ENCODE peak calls at places on chromosomes 4 and X, in ten cellular contexts. One of them, this sample, is unnamed.

GRCh38 chr4:6331018-6331417 is 61.4 kb downstream of the WFS1 start:
- DNase-seq in HCEC 1CT: no peak
- DNase-seq in non-pigmented ciliary epithelial cell: no peak
- DNase-seq in kidney tubule cell: peak
- DNase-seq in Daoy: peak
- DNase-seq in cardiac muscle cell: no peak
- DNase-seq in AG10803: peak
- DNase-seq in chondrocyte: no peak
- DNase-seq in activated CD8-positive, alpha-beta memory T cell treated with anti-CD3 and anti-CD28 coated beads for 48 hours: no peak
- DNase-seq in MM.1S: peak
- DNase-seq in this sample: peak

GRCh38 chr4:187739771-187740170 is 255.8 kb upstream of the ZFP42 start:
- DNase-seq in AG10803: no peak
- DNase-seq in kidney tubule cell: no peak
- DNase-seq in chondrocyte: no peak
- DNase-seq in non-pigmented ciliary epithelial cell: no peak
- DNase-seq in Daoy: no peak
- DNase-seq in activated CD8-positive, alpha-beta memory T cell treated with anti-CD3 and anti-CD28 coated beads for 48 hours: no peak
- DNase-seq in MM.1S: no peak
- DNase-seq in cardiac muscle cell: no peak
- DNase-seq in HCEC 1CT: no peak
- DNase-seq in this sample: no peak

GRCh38 chrX:69504626-69505612 is 793 bp downstream of the NALF2 start:
- DNase-seq in HCEC 1CT: no peak
- DNase-seq in Daoy: no peak
- DNase-seq in cardiac muscle cell: peak
- DNase-seq in non-pigmented ciliary epithelial cell: no peak
- DNase-seq in kidney tubule cell: no peak
- DNase-seq in AG10803: no peak
- DNase-seq in chondrocyte: no peak
- DNase-seq in activated CD8-positive, alpha-beta memory T cell treated with anti-CD3 and anti-CD28 coated beads for 48 hours: no peak
- DNase-seq in MM.1S: no peak
- DNase-seq in this sample: peak

GRCh38 chr4:156820931-156821330 is 150.7 kb downstream of the PDGFC start:
- DNase-seq in cardiac muscle cell: no peak
- DNase-seq in MM.1S: no peak
- DNase-seq in chondrocyte: no peak
- DNase-seq in HCEC 1CT: no peak
- DNase-seq in AG10803: peak
- DNase-seq in non-pigmented ciliary epithelial cell: no peak
- DNase-seq in activated CD8-positive, alpha-beta memory T cell treated with anti-CD3 and anti-CD28 coated beads for 48 hours: no peak
- DNase-seq in kidney tubule cell: no peak
- DNase-seq in Daoy: no peak
- DNase-seq in this sample: no peak

GRCh38 chr4:107153956-107154355 is 117.8 kb upstream of the DKK2 start:
- DNase-seq in cardiac muscle cell: no peak
- DNase-seq in MM.1S: no peak
- DNase-seq in activated CD8-positive, alpha-beta memory T cell treated with anti-CD3 and anti-CD28 coated beads for 48 hours: no peak
- DNase-seq in AG10803: no peak
- DNase-seq in chondrocyte: no peak
- DNase-seq in non-pigmented ciliary epithelial cell: no peak
- DNase-seq in Daoy: no peak
- DNase-seq in HCEC 1CT: no peak
- DNase-seq in kidney tubule cell: no peak
- DNase-seq in this sample: no peak

GRCh38 chr4:111631157-111631999 is 513.9 kb upstream of the FAM241A start:
- DNase-seq in cardiac muscle cell: peak
- DNase-seq in HCEC 1CT: peak
- DNase-seq in Daoy: no peak
- DNase-seq in activated CD8-positive, alpha-beta memory T cell treated with anti-CD3 and anti-CD28 coated beads for 48 hours: no peak
- DNase-seq in MM.1S: peak
- DNase-seq in kidney tubule cell: peak
- DNase-seq in non-pigmented ciliary epithelial cell: no peak
- DNase-seq in AG10803: peak
- DNase-seq in chondrocyte: no peak
- DNase-seq in this sample: peak

GRCh38 chrX:129759576-129760061 is 20.1 kb upstream of the SASH3 start:
- DNase-seq in cardiac muscle cell: no peak
- DNase-seq in non-pigmented ciliary epithelial cell: peak
- DNase-seq in HCEC 1CT: no peak
- DNase-seq in chondrocyte: no peak
- DNase-seq in Daoy: peak
- DNase-seq in AG10803: peak
- DNase-seq in kidney tubule cell: peak
- DNase-seq in activated CD8-positive, alpha-beta memory T cell treated with anti-CD3 and anti-CD28 coated beads for 48 hours: no peak
- DNase-seq in MM.1S: peak
- DNase-seq in this sample: no peak

GRCh38 chr4:142881331-142881730 is 35.2 kb upstream of the INPP4B start:
- DNase-seq in Daoy: no peak
- DNase-seq in HCEC 1CT: no peak
- DNase-seq in non-pigmented ciliary epithelial cell: no peak
- DNase-seq in chondrocyte: no peak
- DNase-seq in activated CD8-positive, alpha-beta memory T cell treated with anti-CD3 and anti-CD28 coated beads for 48 hours: no peak
- DNase-seq in MM.1S: no peak
- DNase-seq in kidney tubule cell: no peak
- DNase-seq in cardiac muscle cell: no peak
- DNase-seq in AG10803: no peak
- DNase-seq in this sample: no peak

GRCh38 chr4:181264908-181265307 is 978.3 kb upstream of the TENM3 start:
- DNase-seq in non-pigmented ciliary epithelial cell: no peak
- DNase-seq in kidney tubule cell: no peak
- DNase-seq in HCEC 1CT: no peak
- DNase-seq in Daoy: no peak
- DNase-seq in activated CD8-positive, alpha-beta memory T cell treated with anti-CD3 and anti-CD28 coated beads for 48 hours: no peak
- DNase-seq in MM.1S: no peak
- DNase-seq in AG10803: no peak
- DNase-seq in chondrocyte: no peak
- DNase-seq in cardiac muscle cell: peak
- DNase-seq in this sample: no peak

GRCh38 chr4:184056877-184057276 is 151.8 kb downstream of the STOX2 start:
- DNase-seq in activated CD8-positive, alpha-beta memory T cell treated with anti-CD3 and anti-CD28 coated beads for 48 hours: no peak
- DNase-seq in AG10803: no peak
- DNase-seq in HCEC 1CT: no peak
- DNase-seq in non-pigmented ciliary epithelial cell: no peak
- DNase-seq in chondrocyte: no peak
- DNase-seq in MM.1S: no peak
- DNase-seq in Daoy: no peak
- DNase-seq in cardiac muscle cell: no peak
- DNase-seq in kidney tubule cell: no peak
- DNase-seq in this sample: no peak

GRCh38 chr4:170538821-170539473 is 449.2 kb upstream of the AADAT start:
- DNase-seq in AG10803: no peak
- DNase-seq in activated CD8-positive, alpha-beta memory T cell treated with anti-CD3 and anti-CD28 coated beads for 48 hours: no peak
- DNase-seq in non-pigmented ciliary epithelial cell: no peak
- DNase-seq in Daoy: no peak
- DNase-seq in HCEC 1CT: no peak
- DNase-seq in kidney tubule cell: no peak
- DNase-seq in cardiac muscle cell: no peak
- DNase-seq in chondrocyte: no peak
- DNase-seq in MM.1S: no peak
- DNase-seq in this sample: no peak

GRCh38 chr4:41546638-41547037 is 8.7 kb downstream of the LIMCH1 start:
- DNase-seq in MM.1S: no peak
- DNase-seq in kidney tubule cell: no peak
- DNase-seq in Daoy: no peak
- DNase-seq in non-pigmented ciliary epithelial cell: no peak
- DNase-seq in HCEC 1CT: no peak
- DNase-seq in cardiac muscle cell: no peak
- DNase-seq in activated CD8-positive, alpha-beta memory T cell treated with anti-CD3 and anti-CD28 coated beads for 48 hours: no peak
- DNase-seq in chondrocyte: no peak
- DNase-seq in AG10803: no peak
- DNase-seq in this sample: no peak

GRCh38 chrX:119218198-119218597 is 17.9 kb upstream of the PGRMC1 start:
- DNase-seq in non-pigmented ciliary epithelial cell: no peak
- DNase-seq in MM.1S: no peak
- DNase-seq in activated CD8-positive, alpha-beta memory T cell treated with anti-CD3 and anti-CD28 coated beads for 48 hours: no peak
- DNase-seq in AG10803: no peak
- DNase-seq in kidney tubule cell: peak
- DNase-seq in HCEC 1CT: no peak
- DNase-seq in Daoy: no peak
- DNase-seq in chondrocyte: no peak
- DNase-seq in cardiac muscle cell: peak
- DNase-seq in this sample: no peak

GRCh38 chr4:110633358-110634319 is 10.8 kb upstream of the PITX2 start:
- DNase-seq in AG10803: peak
- DNase-seq in MM.1S: no peak
- DNase-seq in Daoy: no peak
- DNase-seq in kidney tubule cell: no peak
- DNase-seq in HCEC 1CT: no peak
- DNase-seq in activated CD8-positive, alpha-beta memory T cell treated with anti-CD3 and anti-CD28 coated beads for 48 hours: no peak
- DNase-seq in non-pigmented ciliary epithelial cell: no peak
- DNase-seq in cardiac muscle cell: no peak
- DNase-seq in chondrocyte: no peak
- DNase-seq in this sample: no peak

GRCh38 chr4:19575959-19576358 is 675.7 kb upstream of the SLIT2 start:
- DNase-seq in activated CD8-positive, alpha-beta memory T cell treated with anti-CD3 and anti-CD28 coated beads for 48 hours: no peak
- DNase-seq in Daoy: no peak
- DNase-seq in cardiac muscle cell: no peak
- DNase-seq in kidney tubule cell: peak
- DNase-seq in MM.1S: peak
- DNase-seq in HCEC 1CT: no peak
- DNase-seq in AG10803: peak
- DNase-seq in chondrocyte: no peak
- DNase-seq in non-pigmented ciliary epithelial cell: no peak
- DNase-seq in this sample: no peak

GRCh38 chrX:57647020-57647419 is 33.0 kb downstream of the NLRP2B start:
- DNase-seq in activated CD8-positive, alpha-beta memory T cell treated with anti-CD3 and anti-CD28 coated beads for 48 hours: no peak
- DNase-seq in cardiac muscle cell: no peak
- DNase-seq in AG10803: no peak
- DNase-seq in chondrocyte: no peak
- DNase-seq in kidney tubule cell: no peak
- DNase-seq in Daoy: no peak
- DNase-seq in non-pigmented ciliary epithelial cell: no peak
- DNase-seq in MM.1S: no peak
- DNase-seq in HCEC 1CT: no peak
- DNase-seq in this sample: no peak

GRCh38 chr4:45036677-45037076 is 310.3 kb upstream of the GNPDA2 start:
- DNase-seq in kidney tubule cell: peak
- DNase-seq in AG10803: no peak
- DNase-seq in cardiac muscle cell: no peak
- DNase-seq in non-pigmented ciliary epithelial cell: no peak
- DNase-seq in activated CD8-positive, alpha-beta memory T cell treated with anti-CD3 and anti-CD28 coated beads for 48 hours: no peak
- DNase-seq in Daoy: no peak
- DNase-seq in MM.1S: no peak
- DNase-seq in HCEC 1CT: no peak
- DNase-seq in chondrocyte: no peak
- DNase-seq in this sample: peak

GRCh38 chr4:25110653-25111329 is 49.5 kb downstream of the SEPSECS start:
- DNase-seq in chondrocyte: no peak
- DNase-seq in AG10803: no peak
- DNase-seq in kidney tubule cell: no peak
- DNase-seq in non-pigmented ciliary epithelial cell: no peak
- DNase-seq in MM.1S: no peak
- DNase-seq in Daoy: no peak
- DNase-seq in cardiac muscle cell: no peak
- DNase-seq in activated CD8-positive, alpha-beta memory T cell treated with anti-CD3 and anti-CD28 coated beads for 48 hours: no peak
- DNase-seq in HCEC 1CT: no peak
- DNase-seq in this sample: no peak

GRCh38 chr4:156751486-156751885 is 220.1 kb downstream of the PDGFC start:
- DNase-seq in Daoy: no peak
- DNase-seq in MM.1S: peak
- DNase-seq in cardiac muscle cell: no peak
- DNase-seq in activated CD8-positive, alpha-beta memory T cell treated with anti-CD3 and anti-CD28 coated beads for 48 hours: no peak
- DNase-seq in kidney tubule cell: peak
- DNase-seq in chondrocyte: no peak
- DNase-seq in non-pigmented ciliary epithelial cell: no peak
- DNase-seq in AG10803: peak
- DNase-seq in HCEC 1CT: peak
- DNase-seq in this sample: no peak

GRCh38 chr4:77146426-77147399 is 10.3 kb upstream of the CCNG2 start:
- DNase-seq in non-pigmented ciliary epithelial cell: no peak
- DNase-seq in kidney tubule cell: peak
- DNase-seq in MM.1S: peak
- DNase-seq in Daoy: no peak
- DNase-seq in cardiac muscle cell: no peak
- DNase-seq in HCEC 1CT: peak
- DNase-seq in chondrocyte: no peak
- DNase-seq in activated CD8-positive, alpha-beta memory T cell treated with anti-CD3 and anti-CD28 coated beads for 48 hours: no peak
- DNase-seq in AG10803: no peak
- DNase-seq in this sample: peak

GRCh38 chrX:50100188-50100587 is 100.6 kb downstream of the AKAP4 start:
- DNase-seq in chondrocyte: no peak
- DNase-seq in Daoy: peak
- DNase-seq in non-pigmented ciliary epithelial cell: no peak
- DNase-seq in cardiac muscle cell: peak
- DNase-seq in MM.1S: no peak
- DNase-seq in activated CD8-positive, alpha-beta memory T cell treated with anti-CD3 and anti-CD28 coated beads for 48 hours: no peak
- DNase-seq in kidney tubule cell: peak
- DNase-seq in AG10803: no peak
- DNase-seq in HCEC 1CT: no peak
- DNase-seq in this sample: peak

GRCh38 chrX:20527458-20528099 is 260.9 kb upstream of the RPS6KA3 start:
- DNase-seq in kidney tubule cell: peak
- DNase-seq in AG10803: peak
- DNase-seq in activated CD8-positive, alpha-beta memory T cell treated with anti-CD3 and anti-CD28 coated beads for 48 hours: no peak
- DNase-seq in Daoy: no peak
- DNase-seq in cardiac muscle cell: peak
- DNase-seq in MM.1S: peak
- DNase-seq in chondrocyte: no peak
- DNase-seq in non-pigmented ciliary epithelial cell: no peak
- DNase-seq in HCEC 1CT: peak
- DNase-seq in this sample: peak